ENCODE peak calls at places on chromosomes 1 and 21, in ten cellular contexts. R, A, Q, X, C, E, S, I, J and F are unnamed samples.
A peak's percentile ranks its signal among the peaks of the same experiment; 100 is the strongest.

GRCh38 chr1:112935474-112936289 is 20.3 kb downstream of the SLC16A1 start:
- DNase-seq in R (no peak), A (peak; percentile 38), Q (no peak), X (no peak), C (peak; percentile 76), E (no peak), S (no peak), I (peak; percentile 76), J (no peak), F (no peak)

GRCh38 chr1:223249854-223250631 is 107.0 kb upstream of the TLR5 start:
- DNase-seq in R (no peak), A (no peak), Q (no peak), X (peak; percentile 52), C (no peak), E (no peak), S (no peak), I (peak; percentile 12), J (no peak), F (no peak)

GRCh38 chr1:185775505-185775904 is 41.3 kb downstream of the HMCN1 start:
- DNase-seq in R (no peak), A (no peak), Q (no peak), X (no peak), C (peak; percentile 30), E (no peak), S (peak; percentile 49), I (peak; percentile 7), J (no peak), F (no peak)

GRCh38 chr1:151584278-151584677 is 27.6 kb upstream of the SNX27 start:
- DNase-seq in R (no peak), A (no peak), Q (no peak), X (no peak), C (no peak), E (no peak), S (no peak), I (no peak), J (no peak), F (no peak)

GRCh38 chr1:174700775-174701174 is 253.0 kb downstream of the GPR52 start:
- DNase-seq in R (no peak), A (no peak), Q (no peak), X (no peak), C (no peak), E (no peak), S (no peak), I (no peak), J (no peak), F (no peak)

GRCh38 chr1:188669715-188670114 is 1807.9 kb downstream of the BRINP3 start:
- DNase-seq in R (no peak), A (no peak), Q (no peak), X (no peak), C (peak; percentile 19), E (no peak), S (no peak), I (peak; percentile 38), J (no peak), F (no peak)

GRCh38 chr21:31558839-31559367 is 100.6 kb upstream of the SOD1 start:
- DNase-seq in R (peak; percentile 94), A (peak; percentile 89), Q (peak; percentile 86), X (peak; percentile 78), C (peak; percentile 97), E (peak; percentile 86), S (peak; percentile 99), I (peak; percentile 90), J (peak; percentile 86), F (peak; percentile 88)

GRCh38 chr21:38725196-38726157 is 80.3 kb upstream of the ETS2 start:
- DNase-seq in R (no peak), A (no peak), Q (no peak), X (no peak), C (no peak), E (no peak), S (no peak), I (no peak), J (no peak), F (no peak)

GRCh38 chr1:60130703-60131102 is 57.1 kb upstream of the C1orf87 start:
- DNase-seq in R (no peak), A (no peak), Q (no peak), X (no peak), C (peak; percentile 4), E (no peak), S (no peak), I (peak; percentile 19), J (no peak), F (no peak)

GRCh38 chr1:234702342-234703000 is 92.5 kb upstream of the IRF2BP2 start:
- DNase-seq in R (no peak), A (no peak), Q (peak; percentile 68), X (peak; percentile 17), C (no peak), E (peak; percentile 90), S (no peak), I (no peak), J (no peak), F (peak; percentile 78)

GRCh38 chr1:226083303-226084101 is 21.0 kb downstream of the H3-3A start:
- DNase-seq in R (peak; percentile 95), A (peak; percentile 96), Q (peak; percentile 88), X (peak; percentile 95), C (peak; percentile 88), E (peak; percentile 94), S (peak; percentile 92), I (peak; percentile 72), J (peak; percentile 95), F (peak; percentile 91)

GRCh38 chr1:43472087-43472462 is 18.3 kb upstream of the HYI start:
- DNase-seq in R (no peak), A (no peak), Q (no peak), X (no peak), C (no peak), E (no peak), S (no peak), I (no peak), J (no peak), F (no peak)

DNA sequence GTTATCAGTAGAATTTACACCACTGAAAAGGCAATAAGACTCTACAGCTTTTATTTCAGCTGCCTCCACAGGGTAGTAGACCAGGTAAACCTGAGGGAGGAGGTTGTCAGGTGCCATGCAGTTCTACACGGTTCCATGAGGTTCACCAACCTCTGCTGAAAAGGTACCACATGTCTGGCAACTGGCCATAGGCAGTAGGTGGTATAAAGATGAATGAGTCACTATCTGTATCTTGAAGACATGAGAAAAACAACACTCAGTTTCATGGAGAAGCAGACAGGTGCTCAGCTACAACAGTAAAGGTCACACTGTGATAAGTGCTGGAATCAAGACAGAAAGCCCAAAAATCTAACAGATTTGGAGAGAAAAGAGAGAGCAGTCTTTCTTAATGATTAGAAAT is 145.4 kb downstream of the PTGER3 start:
- DNase-seq in R (no peak), A (no peak), Q (no peak), X (peak; percentile 23), C (no peak), E (no peak), S (no peak), I (no peak), J (no peak), F (no peak)
- TF ChIP-seq CTCF in R (no peak), A (no peak), Q (no peak), X (no peak), C (no peak), E (no peak), S (no peak), I (no peak), J (no peak), F (no peak)

GRCh38 chr1:101238041-101238515 is 1.3 kb downstream of the S1PR1 start:
- DNase-seq in R (no peak), A (no peak), Q (no peak), X (no peak), C (no peak), E (no peak), S (peak; percentile 62), I (no peak), J (no peak), F (no peak)
- H3K27ac ChIP-seq in R (peak overlapping the region; percentile 33), A (no peak overlapping the region), Q (peak overlapping the region; percentile 46), X (no peak overlapping the region), C (peak overlapping the region; percentile 95), E (peak overlapping the region; percentile 30), S (no peak overlapping the region), I (no peak overlapping the region), J (peak overlapping the region; percentile 78), F (peak overlapping the region; percentile 76)

DNA sequence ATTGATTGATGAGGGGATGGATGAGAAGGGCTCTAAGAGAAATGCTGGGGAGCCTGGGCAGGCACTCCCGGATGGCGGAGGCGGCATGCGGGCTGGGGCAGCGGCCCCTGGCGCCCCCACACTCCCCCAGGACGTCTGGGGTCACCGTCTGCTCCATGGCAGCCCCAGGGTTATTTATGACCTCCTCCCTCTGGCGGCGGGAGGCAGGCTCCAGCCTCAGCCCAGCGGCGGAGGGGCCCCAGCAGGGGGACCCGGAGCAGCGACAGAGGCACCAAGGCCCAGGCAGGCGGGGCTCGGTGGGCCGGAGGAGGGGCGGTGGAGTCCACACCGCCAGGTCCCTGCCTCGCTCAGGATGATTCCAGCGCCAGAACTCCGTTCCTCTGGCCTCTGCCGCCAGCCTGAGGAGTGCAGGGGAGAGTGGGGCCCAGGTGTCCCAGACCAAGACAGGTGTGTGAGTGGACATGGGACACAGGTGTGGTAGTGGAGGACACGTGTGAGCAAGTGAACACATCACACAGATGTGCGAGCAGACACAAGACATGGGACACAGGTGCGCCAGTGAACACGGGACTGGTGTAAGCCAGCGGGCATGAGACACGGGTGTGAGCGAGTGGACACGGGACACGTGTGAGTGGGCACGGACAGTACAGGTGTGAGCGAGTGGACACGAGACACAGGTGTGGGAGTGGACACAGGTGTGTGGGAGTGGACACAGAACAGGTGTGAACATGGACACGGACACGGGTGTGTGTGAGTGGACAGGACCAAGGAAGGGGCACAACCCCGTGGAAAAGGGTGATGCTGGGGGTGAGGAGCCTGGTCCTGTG is 2.5 kb upstream of the SAMD11 start:
- DNase-seq in R (peak; percentile 88), A (peak; percentile 63), Q (peak; percentile 74), X (peak; percentile 78), C (peak; percentile 79), E (no peak), S (peak; percentile 93), I (peak; percentile 68), J (peak; percentile 80), F (no peak)
- TF ChIP-seq CTCF in R (peak; percentile 58), A (peak; percentile 9), Q (peak; percentile 42), X (peak; percentile 20), C (peak; percentile 48), E (peak; percentile 58), S (peak; percentile 53), I (peak; percentile 44), J (peak; percentile 52), F (peak; percentile 59)

GRCh38 chr21:42467613-42467983 is 28.4 kb downstream of the RSPH1 start:
- DNase-seq in R (no peak), A (no peak), Q (no peak), X (no peak), C (no peak), E (no peak), S (no peak), I (no peak), J (no peak), F (no peak)

GRCh38 chr21:42466700-42467612 is 29.1 kb downstream of the RSPH1 start:
- DNase-seq in R (peak; percentile 53), A (no peak), Q (no peak), X (peak; percentile 55), C (peak; percentile 37), E (no peak), S (peak; percentile 55), I (peak; percentile 32), J (no peak), F (no peak)

GRCh38 chr21:42471206-42471605 is 24.8 kb downstream of the RSPH1 start:
- DNase-seq in R (peak; percentile 28), A (no peak), Q (no peak), X (no peak), C (no peak), E (no peak), S (no peak), I (no peak), J (no peak), F (no peak)

GRCh38 chr21:42469272-42469671 is 26.8 kb downstream of the RSPH1 start:
- DNase-seq in R (no peak), A (no peak), Q (no peak), X (no peak), C (no peak), E (no peak), S (no peak), I (no peak), J (no peak), F (peak; percentile 3)

GRCh38 chr21:42468511-42469131 is 27.4 kb downstream of the RSPH1 start:
- DNase-seq in R (no peak), A (no peak), Q (no peak), X (no peak), C (no peak), E (no peak), S (no peak), I (no peak), J (no peak), F (no peak)
- H3K27ac ChIP-seq in R (peak overlapping the region; percentile 28), A (no peak overlapping the region), Q (no peak overlapping the region), X (no peak overlapping the region), C (no peak overlapping the region), E (no peak overlapping the region), S (no peak overlapping the region), I (no peak overlapping the region), J (no peak overlapping the region), F (no peak overlapping the region)